ENCODE peak calls at places on chromosomes 16 and 17, in seven cellular contexts. R is AG04450; M is AG09319; P is activated CD8-positive, alpha-beta T cell treated with anti-CD3 and anti-CD28 coated beads for 36 hours; Q is HFF-Myc; G is thyroid gland; Z is dorsolateral prefrontal cortex. K is an unnamed sample.

GRCh38 chr16:1331712-1332617 is 1.5 kb upstream of the BAIAP3 start:
- DNase-seq in Q (peak; percentile 77), P (peak; percentile 73), Z (no peak), R (no peak), G (peak; percentile 68), M (peak; percentile 11), K (no peak)

GRCh38 chr17:73657473-73658116 is 13.3 kb upstream of the SDK2 start:
- DNase-seq in G (peak; percentile 53), R (no peak), Z (peak; percentile 60), Q (no peak), P (peak; percentile 42), M (no peak), K (no peak)

GRCh38 chr16:4693956-4694663 is 748 bp downstream of the NUDT16L1 start:
- DNase-seq in Z (no peak), G (peak; percentile 73), Q (peak; percentile 22), R (peak; percentile 8), P (peak; percentile 50), M (no peak), K (no peak)

GRCh38 chr16:35744716-35745115 is 2285.3 kb downstream of the TP53TG3F start:
- DNase-seq in R (no peak), M (no peak), Z (no peak), Q (no peak), P (no peak), G (no peak), K (no peak)

GRCh38 chr17:40309031-40309937 is at the start of gene RARA:
- DNase-seq in R (no peak), Q (no peak), G (peak; percentile 60), P (peak; percentile 58), M (no peak), Z (peak; percentile 60), K (no peak)

GRCh38 chr16:24643489-24643888 is 86.0 kb upstream of the TNRC6A start:
- DNase-seq in G (no peak), Z (no peak), M (no peak), R (no peak), P (no peak), Q (no peak), K (no peak)

GRCh38 chr17:7883781-7884386 is 4.7 kb upstream of the CHD3 start:
- DNase-seq in Q (no peak), R (no peak), G (no peak), Z (no peak), P (peak; percentile 72), M (no peak), K (no peak)

GRCh38 chr17:60712675-60713074 is 35.0 kb downstream of the BCAS3 start:
- DNase-seq in Q (no peak), Z (no peak), G (no peak), M (no peak), P (no peak), R (no peak), K (no peak)

GRCh38 chr17:34843682-34844081 is 117.6 kb downstream of the CCT6B start:
- DNase-seq in R (no peak), Z (no peak), M (no peak), P (no peak), G (no peak), Q (no peak), K (no peak)

GRCh38 chr17:14124854-14125253 is 55.5 kb downstream of the COX10 start:
- DNase-seq in G (no peak), Z (no peak), R (no peak), P (no peak), Q (no peak), M (no peak), K (no peak)

GRCh38 chr16:4414187-4414909 is 2.0 kb downstream of the CORO7 start:
- DNase-seq in P (peak; percentile 97), M (no peak), Q (no peak), R (no peak), Z (no peak), G (no peak), K (no peak)

GRCh38 chr17:31997005-31997404 is 10.2 kb upstream of the LRRC37B start:
- DNase-seq in R (no peak), P (no peak), Z (no peak), M (no peak), Q (no peak), G (no peak), K (no peak)

GRCh38 chr17:1073241-1073962 is 76.5 kb downstream of the TIMM22 start:
- DNase-seq in Z (no peak), G (no peak), P (no peak), R (no peak), M (no peak), Q (no peak), K (no peak)

GRCh38 chr17:80822021-80822699 is 169.5 kb upstream of the CHMP6 start:
- DNase-seq in Q (no peak), R (no peak), P (no peak), M (no peak), Z (no peak), G (no peak), K (no peak)

GRCh38 chr17:81556175-81556691 is 4.1 kb upstream of the FAAP100 start:
- DNase-seq in G (peak; percentile 44), R (no peak), Z (no peak), M (no peak), P (no peak), Q (no peak), K (no peak)

GRCh38 chr16:26129997-26130396 is 438.2 kb downstream of the HS3ST4 start:
- DNase-seq in Q (no peak), P (no peak), G (no peak), R (no peak), M (no peak), Z (no peak), K (no peak)

GRCh38 chr16:88782454-88783390 is 2.3 kb downstream of the PIEZO1 start:
- DNase-seq in M (no peak), P (peak; percentile 89), G (no peak), Z (no peak), Q (no peak), R (no peak), K (no peak)

GRCh38 chr16:49563666-49564065 is 190.1 kb downstream of the C16orf78 start:
- DNase-seq in Z (no peak), M (no peak), P (no peak), R (no peak), Q (no peak), G (no peak), K (no peak)

GRCh38 chr17:81295031-81295677 is at the start of gene SLC38A10:
- DNase-seq in Z (peak; percentile 83), G (peak; percentile 93), R (peak; percentile 29), P (peak; percentile 94), M (peak; percentile 49), Q (peak; percentile 29), K (peak; percentile 99)

GRCh38 chr16:88345031-88345942 is 37.5 kb upstream of the ZNF469 start:
- DNase-seq in R (no peak), P (no peak), G (no peak), Z (no peak), M (no peak), Q (no peak), K (no peak)

GRCh38 chr17:79506150-79506870 is 104.5 kb downstream of the RBFOX3 start:
- DNase-seq in R (no peak), Q (no peak), M (no peak), P (no peak), G (no peak), Z (no peak), K (no peak)

GRCh38 chr17:48002208-48002919 is 31.5 kb downstream of the CDK5RAP3 start:
- DNase-seq in Q (peak; percentile 25), G (no peak), M (peak; percentile 68), P (no peak), R (peak; percentile 47), Z (no peak), K (no peak)

GRCh38 chr17:6019959-6020358 is 50.2 kb upstream of the WSCD1 start:
- DNase-seq in Z (no peak), R (no peak), G (no peak), P (peak; percentile 36), Q (no peak), M (no peak), K (no peak)

GRCh38 chr16:49282690-49283375 is 1.2 kb upstream of the CBLN1 start:
- DNase-seq in Z (peak; percentile 30), R (no peak), G (peak; percentile 45), M (no peak), P (no peak), Q (no peak), K (no peak)

GRCh38 chr17:34902761-34903325 is 58.4 kb downstream of the CCT6B start:
- DNase-seq in M (no peak), P (no peak), G (no peak), R (no peak), Q (no peak), Z (no peak), K (no peak)

GRCh38 chr16:80619824-80620223 is 79.0 kb downstream of the DYNLRB2 start:
- DNase-seq in Z (no peak), M (no peak), R (no peak), P (no peak), Q (no peak), G (no peak), K (no peak)

GRCh38 chr16:46817961-46818360 is 13.0 kb downstream of the C16orf87 start:
- DNase-seq in M (no peak), Q (no peak), P (no peak), G (no peak), R (no peak), Z (no peak), K (no peak)

GRCh38 chr16:63628812-63629211 is 1493.1 kb downstream of the CDH11 start:
- DNase-seq in P (no peak), Q (no peak), Z (no peak), R (no peak), M (no peak), G (no peak), K (no peak)

GRCh38 chr16:85321856-85322271 is 209.6 kb upstream of the CIBAR2 start:
- DNase-seq in G (peak; percentile 96), R (peak; percentile 78), P (no peak), M (peak; percentile 95), Z (peak; percentile 70), Q (no peak), K (no peak)

GRCh38 chr17:42414782-42415409 is 8.2 kb downstream of the CAVIN1 start:
- DNase-seq in M (no peak), Q (no peak), P (peak; percentile 77), R (no peak), G (peak; percentile 80), Z (no peak), K (no peak)

GRCh38 chr17:54544239-54544638 is 356.4 kb upstream of the TOM1L1 start:
- DNase-seq in R (no peak), P (no peak), G (no peak), Z (no peak), M (no peak), Q (no peak), K (no peak)
- TF ChIP-seq CTCF in R (no peak), P (no peak), G (no peak), Z (no peak), M (no peak), Q (no peak), K (no peak)

GRCh38 chr16:50812046-50812445 is 70.2 kb downstream of the CYLD start:
- DNase-seq in Q (no peak), P (no peak), Z (no peak), G (no peak), M (no peak), R (no peak), K (no peak)
- TF ChIP-seq CTCF in Q (no peak), P (no peak), Z (no peak), G (no peak), M (no peak), R (no peak), K (no peak)

GRCh38 chr17:43918026-43918389 is 10.7 kb upstream of the MPP2 start:
- DNase-seq in Z (no peak), P (no peak), R (no peak), Q (no peak), G (no peak), M (no peak), K (no peak)
- TF ChIP-seq CTCF in Z (no peak), P (peak; percentile 2), R (no peak), Q (no peak), G (no peak), M (no peak), K (no peak)

GRCh38 chr17:50498021-50498874 is 10.0 kb upstream of the MYCBPAP start:
- DNase-seq in Z (no peak), M (no peak), R (no peak), P (no peak), G (no peak), Q (no peak), K (no peak)
- TF ChIP-seq CTCF in Z (no peak), M (no peak), R (no peak), P (no peak), G (no peak), Q (no peak), K (no peak)